ENCODE peak calls at places on chromosomes 16 and 17, in ten cellular contexts. K is GM04504; P is activated naive CD4-positive, alpha-beta T cell; M is head of caudate nucleus; V is OCI-LY7; T is neural crest cell; E is RCC 7860; C is kidney epithelial cell; L is mucosa of descending colon; Q is HEK293T. B is an unnamed sample.

GRCh38 chr16:68792465-68793324 is 50.6 kb upstream of the TANGO6 start:
- DNase-seq in P (no peak), T (no peak), K (no peak), Q (no peak), L (no peak), V (no peak), M (no peak), C (no peak), E (peak; percentile 41), B (no peak)

GRCh38 chr16:86322840-86323239 is 187.5 kb upstream of the FOXF1 start:
- DNase-seq in Q (no peak), T (no peak), V (no peak), L (no peak), K (no peak), C (no peak), M (no peak), E (no peak), P (no peak), B (no peak)

GRCh38 chr17:59347975-59348391 is 16.5 kb downstream of the YPEL2 start:
- DNase-seq in P (no peak), K (no peak), E (no peak), T (no peak), L (no peak), M (no peak), V (no peak), Q (no peak), C (no peak), B (no peak)

GRCh38 chr16:59601452-59601851 is 867.3 kb upstream of the GOT2 start:
- DNase-seq in C (no peak), T (no peak), Q (no peak), K (no peak), V (no peak), M (peak; percentile 83), E (no peak), L (no peak), P (no peak), B (no peak)

GRCh38 chr17:74937064-74938051 is 1.7 kb downstream of the OTOP3 start:
- DNase-seq in C (no peak), E (no peak), V (no peak), Q (no peak), T (no peak), M (no peak), L (no peak), P (no peak), K (no peak), B (no peak)

GRCh38 chr16:84973776-84974523 is 37.4 kb downstream of the ZDHHC7 start:
- DNase-seq in Q (no peak), P (no peak), E (no peak), K (no peak), T (no peak), V (no peak), L (no peak), M (no peak), C (no peak), B (no peak)

GRCh38 chr16:12416136-12416787 is 387.4 kb downstream of the CPPED1 start:
- DNase-seq in T (no peak), K (no peak), Q (no peak), C (no peak), M (no peak), P (no peak), V (no peak), E (no peak), L (no peak), B (no peak)

GRCh38 chr16:4004206-4004605 is 112.0 kb downstream of the ADCY9 start:
- DNase-seq in L (no peak), K (no peak), C (no peak), M (no peak), P (no peak), T (no peak), V (no peak), E (no peak), Q (no peak), B (no peak)

GRCh38 chr17:28328325-28328724 is 6.9 kb downstream of the IFT20 start:
- DNase-seq in V (no peak), M (no peak), T (no peak), Q (no peak), C (no peak), P (no peak), L (no peak), K (no peak), E (no peak), B (no peak)

GRCh38 chr17:4938069-4938491 is 1.8 kb downstream of the SLC25A11 start:
- DNase-seq in T (no peak), E (no peak), Q (no peak), K (no peak), M (no peak), C (no peak), P (no peak), V (no peak), L (peak; percentile 48), B (no peak)

GRCh38 chr16:54239441-54239840 is 47.1 kb downstream of the IRX3 start:
- DNase-seq in V (no peak), K (no peak), L (no peak), M (no peak), C (no peak), T (no peak), P (no peak), E (no peak), Q (no peak), B (no peak)

B was measured in ACHN.